ENCODE peak calls at places on chromosome 4, in four cellular contexts. U is fibroblast of lung, J is SJSA1, D is adrenal gland. A is an unnamed sample.

GRCh38 chr4:42104521-42104920 is 47.9 kb downstream of the BEND4 start:
- DNase-seq in U (peak; percentile 51), J (no peak), D (no peak), A (peak; percentile 3)

GRCh38 chr4:32488690-32489089 is 1768.5 kb downstream of the PCDH7 start:
- DNase-seq in U (peak; percentile 28), J (no peak), D (no peak), A (no peak)

GRCh38 chr4:98150092-98150761 is 7.0 kb upstream of the STPG2 start:
- DNase-seq in U (peak; percentile 46), J (no peak), D (no peak), A (no peak)

GRCh38 chr4:158540125-158540907 is 18.6 kb downstream of the RXFP1 start:
- DNase-seq in U (no peak), J (no peak), D (no peak), A (no peak)

GRCh38 chr4:121648518-121648917 is 48.3 kb downstream of the ANXA5 start:
- DNase-seq in U (no peak), J (no peak), D (no peak), A (no peak)

GRCh38 chr4:7537853-7538252 is 103.1 kb upstream of the PSAPL1 start:
- DNase-seq in U (no peak), J (no peak), D (no peak), A (no peak)

GRCh38 chr4:81454498-81454897 is 17.2 kb downstream of the RASGEF1B start:
- DNase-seq in U (no peak), J (no peak), D (no peak), A (no peak)

GRCh38 chr4:15368906-15369305 is 58.9 kb upstream of the C1QTNF7 start:
- DNase-seq in U (peak; percentile 76), J (no peak), D (no peak), A (peak; percentile 20)

GRCh38 chr4:184167576-184167975 is 50.1 kb downstream of the ENPP6 start:
- DNase-seq in U (no peak), J (no peak), D (no peak), A (no peak)

GRCh38 chr4:156773648-156774357 is 197.8 kb downstream of the PDGFC start:
- DNase-seq in U (no peak), J (no peak), D (no peak), A (no peak)

GRCh38 chr4:82421796-82422560 is 8.3 kb downstream of the HNRNPDL start:
- DNase-seq in U (no peak), J (no peak), D (no peak), A (no peak)

GRCh38 chr4:38856046-38856445 is 571 bp downstream of the TLR6 start:
- DNase-seq in U (no peak), J (no peak), D (no peak), A (no peak)
- H3K27ac ChIP-seq in U (no peak overlapping the region), J (no peak overlapping the region), D (peak overlapping the region; percentile 77), A (no peak overlapping the region)

GRCh38 chr4:244471-244870 is 60.8 kb downstream of the ZNF732 start:
- DNase-seq in U (peak; percentile 14), J (no peak), D (peak; percentile 62), A (no peak)
- H3K9me3 ChIP-seq in U (no peaks in the 10 kb centered on the region), J (no peaks in the 10 kb centered on the region), D (peaks cover 6% of the 10 kb centered on the region), A (peaks cover 34% of the 10 kb centered on the region)

GRCh38 chr4:30716158-30716557 is 4.0 kb upstream of the PCDH7 start:
- DNase-seq in U (peak; percentile 68), J (no peak), D (no peak), A (no peak)
- H3K4me3 ChIP-seq in U (peak overlapping the region; percentile 11), J (no peak overlapping the region), D (no peak overlapping the region), A (peak overlapping the region; percentile 87)

DNA sequence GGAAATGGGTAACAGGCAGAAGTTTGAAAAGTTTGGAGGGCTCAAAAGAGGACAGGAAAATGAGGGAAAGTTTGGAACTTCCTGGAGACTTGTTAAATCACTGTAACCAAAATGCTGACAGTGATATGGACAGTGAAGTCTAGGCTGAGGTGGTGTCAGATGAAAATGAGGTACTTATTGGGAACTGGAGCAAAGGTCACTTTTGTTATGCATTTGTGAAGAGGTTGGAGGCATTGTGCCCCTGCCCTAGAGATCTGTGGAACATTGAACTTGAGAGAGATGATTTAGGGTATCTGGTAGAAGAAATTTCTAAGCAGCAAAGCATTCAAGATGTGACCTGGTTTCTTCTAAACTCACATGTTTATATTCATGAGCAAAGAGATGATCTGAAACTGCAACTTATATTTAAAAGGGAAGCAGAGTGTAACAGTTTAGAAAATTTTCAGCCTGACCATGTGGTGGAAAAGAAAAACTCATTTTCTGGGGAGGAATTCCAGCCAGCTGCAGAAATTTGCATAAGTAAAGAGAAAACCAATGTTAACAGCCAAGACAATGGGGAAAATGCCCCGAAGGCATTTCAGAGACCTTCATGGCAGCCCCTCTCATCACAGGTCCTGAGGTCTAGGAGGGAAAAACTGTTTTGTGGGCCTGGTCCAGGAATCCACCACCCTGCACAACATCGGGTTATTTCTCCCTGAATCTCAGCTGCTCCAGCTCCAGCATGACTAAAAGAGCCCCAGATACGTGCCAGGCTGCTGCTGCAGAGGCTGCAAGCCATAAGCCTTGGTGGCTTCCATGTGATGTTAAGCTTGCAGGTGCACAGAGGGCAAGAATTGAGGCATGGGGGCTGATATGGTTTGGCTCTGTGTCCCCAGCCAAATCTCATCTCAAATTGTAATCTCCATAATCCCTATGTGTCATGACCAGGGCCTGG is 632.5 kb upstream of the GNPDA2 start:
- DNase-seq in U (no peak), J (no peak), D (no peak), A (no peak)
- H3K27ac ChIP-seq in U (no peak overlapping the region), J (no peak overlapping the region), D (no peak overlapping the region), A (no peak overlapping the region)

GRCh38 chr4:19786616-19787015 is 465.1 kb upstream of the SLIT2 start:
- DNase-seq in U (no peak), J (no peak), D (no peak), A (no peak)
- H3K9me3 ChIP-seq in U (no peaks in the 10 kb centered on the region), J (peaks cover 15% of the 10 kb centered on the region), D (no peaks in the 10 kb centered on the region), A (peaks cover 7% of the 10 kb centered on the region)

GRCh38 chr4:137422666-137423065 is 109.6 kb downstream of the PCDH18 start:
- DNase-seq in U (no peak), J (no peak), D (no peak), A (no peak)

GRCh38 chr4:137421796-137422195 is 110.5 kb downstream of the PCDH18 start:
- DNase-seq in U (peak; percentile 9), J (no peak), D (no peak), A (no peak)

GRCh38 chr4:137417676-137418075 is 114.6 kb downstream of the PCDH18 start:
- DNase-seq in U (peak; percentile 50), J (no peak), D (no peak), A (peak; percentile 8)

GRCh38 chr4:137425281-137425680 is 107.0 kb downstream of the PCDH18 start:
- DNase-seq in U (no peak), J (no peak), D (no peak), A (no peak)

DNA sequence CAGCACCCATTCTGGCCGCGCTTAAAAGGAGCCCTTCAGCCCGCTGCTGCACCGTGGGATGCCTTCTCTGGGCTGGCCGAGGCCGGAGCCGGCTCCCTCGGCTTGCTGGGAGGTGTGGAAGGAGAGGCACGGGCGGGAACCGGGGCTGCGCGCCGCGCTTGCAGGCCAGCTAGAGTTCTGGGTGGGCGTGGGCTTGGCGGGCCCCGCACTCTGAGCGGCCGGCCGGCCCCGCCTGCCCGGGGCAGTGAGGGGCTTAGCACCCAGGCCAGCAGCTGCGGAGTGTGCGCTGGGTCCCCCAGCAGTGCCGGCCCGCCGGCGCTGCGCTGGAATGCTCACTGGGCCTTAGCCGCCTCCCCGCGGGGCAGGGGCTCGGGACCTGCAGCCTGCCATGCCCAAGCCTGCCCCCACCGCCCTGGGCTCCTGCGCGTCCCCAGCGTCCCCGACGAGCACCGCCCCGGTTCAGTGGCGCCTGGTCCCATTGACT is 111.4 kb downstream of the PCDH18 start:
- DNase-seq in U (no peak), J (no peak), D (no peak), A (no peak)
- H3K4me3 ChIP-seq in U (no peak overlapping the region), J (no peak overlapping the region), D (no peak overlapping the region), A (no peak overlapping the region)

GRCh38 chr4:39023059-39023458 is 9.2 kb downstream of the TMEM156 start:
- DNase-seq in U (no peak), J (no peak), D (no peak), A (no peak)

GRCh38 chr4:39026096-39026495 is 6.1 kb downstream of the TMEM156 start:
- DNase-seq in U (no peak), J (no peak), D (no peak), A (no peak)

GRCh38 chr4:39024311-39024865 is 7.8 kb downstream of the TMEM156 start:
- DNase-seq in U (no peak), J (no peak), D (no peak), A (no peak)

GRCh38 chr4:39022241-39022640 is 10.0 kb downstream of the TMEM156 start:
- DNase-seq in U (no peak), J (no peak), D (no peak), A (no peak)

DNA sequence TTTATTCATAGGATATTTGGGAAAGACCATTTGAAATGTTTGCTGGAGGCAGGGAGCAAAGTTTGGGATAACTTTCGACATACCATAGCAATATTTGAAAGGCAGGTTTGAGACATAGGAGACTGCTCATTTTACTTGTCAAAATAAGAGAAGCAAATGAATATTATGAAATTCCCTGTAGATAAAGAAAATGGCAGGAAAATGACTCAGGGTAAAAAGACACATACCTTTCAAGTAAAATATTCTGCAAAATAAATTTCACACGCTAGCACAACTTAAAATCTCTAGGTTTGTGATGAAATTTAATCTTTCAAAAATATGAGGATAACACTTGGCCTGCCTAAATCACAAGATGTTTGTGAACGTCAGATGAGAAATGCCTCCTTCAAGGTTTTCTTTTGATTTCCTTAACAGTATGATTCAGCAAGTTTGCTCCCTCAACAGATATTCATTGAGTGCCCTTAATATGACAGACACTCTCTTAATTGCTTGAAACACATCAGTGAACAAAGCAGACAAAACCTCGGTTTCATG is 6.6 kb downstream of the TMEM156 start:
- DNase-seq in U (peak; percentile 45), J (no peak), D (no peak), A (no peak)
- H3K27ac ChIP-seq in U (no peak overlapping the region), J (peak overlapping the region; percentile 40), D (no peak overlapping the region), A (no peak overlapping the region)

DNA sequence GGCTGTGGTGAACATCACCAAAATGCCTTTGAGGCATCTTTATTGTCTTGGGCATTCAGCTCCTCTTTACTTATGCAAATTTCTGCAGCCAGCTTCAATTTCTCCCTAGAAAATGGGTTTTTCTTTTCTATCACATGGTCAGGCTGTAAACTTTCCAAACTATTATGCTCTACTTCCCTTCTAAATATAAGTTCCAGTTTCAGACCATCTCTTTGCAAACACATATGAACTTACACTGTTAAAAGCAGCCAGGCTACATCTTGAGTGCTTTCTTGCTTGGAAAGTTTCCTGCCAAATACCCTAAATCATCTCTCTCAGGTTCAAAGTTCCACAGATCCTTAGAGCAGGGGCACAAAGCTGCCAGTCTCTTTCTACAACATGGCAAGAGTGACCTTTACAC is 13.2 kb downstream of the SCLT1 start:
- DNase-seq in U (no peak), J (no peak), D (no peak), A (no peak)
- H3K9me3 ChIP-seq in U (no peaks in the 10 kb centered on the region), J (peaks cover under 1% of the 10 kb centered on the region), D (no peaks in the 10 kb centered on the region), A (peaks cover 8% of the 10 kb centered on the region)

GRCh38 chr4:11376571-11376970 is 52.1 kb downstream of the HS3ST1 start:
- DNase-seq in U (no peak), J (no peak), D (no peak), A (no peak)
- H3K4me3 ChIP-seq in U (no peak overlapping the region), J (no peak overlapping the region), D (no peak overlapping the region), A (no peak overlapping the region)